ENCODE peak calls at places on chromosomes 13 and 19, in ten cellular contexts. P, U, D, Y, Z, I, N, Q, L and G are unnamed samples.

GRCh38 chr19:31511098-31511497 is 161.9 kb upstream of the TSHZ3 start:
- DNase-seq in Z (no peak), I (no peak), U (no peak), L (no peak), P (no peak), Q (no peak), D (no peak), Y (no peak), N (no peak), G (no peak)

GRCh38 chr19:55537741-55538111 is 793 bp upstream of the SBK2 start:
- DNase-seq in D (no peak), P (no peak), I (no peak), N (peak; percentile 41), Q (no peak), Z (no peak), U (no peak), Y (no peak), L (no peak), G (no peak)

GRCh38 chr19:7658219-7658686 is 10.6 kb upstream of the RETN start:
- DNase-seq in I (no peak), N (no peak), P (no peak), Y (peak; percentile 56), D (no peak), Z (no peak), U (no peak), Q (no peak), L (no peak), G (no peak)

GRCh38 chr19:1567116-1567847 is 843 bp downstream of the MEX3D start:
- DNase-seq in D (no peak), P (peak; percentile 71), N (peak; percentile 24), Y (no peak), I (no peak), Z (no peak), U (no peak), L (no peak), Q (no peak), G (no peak)

GRCh38 chr13:111337206-111337605 is 16.8 kb downstream of the TEX29 start:
- DNase-seq in N (peak; percentile 93), I (no peak), P (peak; percentile 63), L (peak; percentile 50), D (no peak), Z (no peak), U (peak; percentile 73), Y (no peak), Q (no peak), G (no peak)

GRCh38 chr19:11192957-11193939 is 4.1 kb downstream of the KANK2 start:
- DNase-seq in D (no peak), U (no peak), Q (no peak), I (no peak), Z (no peak), L (no peak), P (no peak), Y (no peak), N (no peak), G (no peak)

GRCh38 chr19:30286378-30286777 is 85.8 kb upstream of the ZNF536 start:
- DNase-seq in L (no peak), U (no peak), N (no peak), Y (no peak), Z (no peak), Q (no peak), P (no peak), I (no peak), D (no peak), G (no peak)

GRCh38 chr19:34985249-34986022 is 14.7 kb upstream of the GRAMD1A start:
- DNase-seq in P (no peak), D (no peak), U (no peak), Z (no peak), Y (no peak), N (no peak), I (no peak), L (no peak), Q (no peak), G (no peak)

GRCh38 chr19:53102186-53102585 is 1.0 kb downstream of the ZNF160 start:
- DNase-seq in U (no peak), I (no peak), Y (no peak), N (no peak), L (no peak), Q (no peak), D (no peak), Z (no peak), P (peak; percentile 20), G (no peak)

GRCh38 chr13:106471957-106472543 is 63.4 kb downstream of the EFNB2 start:
- DNase-seq in I (no peak), Y (no peak), D (no peak), L (peak; percentile 62), P (peak; percentile 94), N (peak; percentile 96), U (no peak), Z (peak; percentile 62), Q (no peak), G (no peak)

GRCh38 chr13:112729408-112729807 is 39.6 kb downstream of the ATP11A start:
- DNase-seq in Z (no peak), L (no peak), U (no peak), Y (no peak), Q (no peak), N (peak; percentile 55), D (no peak), I (no peak), P (no peak), G (no peak)

GRCh38 chr19:33476151-33476707 is 45.4 kb downstream of the PEPD start:
- DNase-seq in U (no peak), P (no peak), N (no peak), Z (no peak), Q (no peak), I (no peak), Y (no peak), D (no peak), L (no peak), G (no peak)

GRCh38 chr19:18223860-18224524 is 2.2 kb downstream of the PDE4C start:
- DNase-seq in D (peak; percentile 19), N (peak; percentile 49), P (peak; percentile 64), Q (no peak), U (no peak), L (no peak), I (no peak), Y (peak; percentile 21), Z (no peak), G (no peak)

GRCh38 chr19:15613338-15613737 is 1.7 kb upstream of the CYP4F8 start:
- DNase-seq in P (no peak), D (no peak), Z (no peak), N (no peak), I (no peak), Y (no peak), U (no peak), L (no peak), Q (no peak), G (no peak)

GRCh38 chr19:3604987-3605343 is 1.7 kb downstream of the TBXA2R start:
- DNase-seq in N (no peak), Q (no peak), Y (no peak), P (no peak), D (no peak), Z (no peak), U (no peak), I (no peak), L (no peak), G (no peak)

GRCh38 chr13:46213242-46213641 is 1.5 kb downstream of the LRRC63 start:
- DNase-seq in Y (no peak), L (no peak), Q (no peak), Z (no peak), I (no peak), D (no peak), U (no peak), N (no peak), P (no peak), G (no peak)

GRCh38 chr19:46069841-46070341 is 29.1 kb upstream of the IGFL4 start:
- DNase-seq in D (no peak), Y (no peak), L (peak; percentile 80), Z (no peak), Q (no peak), P (peak; percentile 69), U (no peak), I (no peak), N (peak; percentile 95), G (no peak)

GRCh38 chr13:25978961-25979360 is 72.9 kb downstream of the SHISA2 start:
- DNase-seq in Z (no peak), D (no peak), U (no peak), P (no peak), Q (no peak), Y (no peak), I (no peak), N (no peak), L (no peak), G (no peak)

GRCh38 chr19:48617146-48617937 is 1.6 kb downstream of the RPL18 start:
- DNase-seq in I (no peak), Z (no peak), D (no peak), U (no peak), N (no peak), P (peak; percentile 14), Y (no peak), L (no peak), Q (no peak), G (no peak)

GRCh38 chr19:4390017-4390861 is 10.1 kb downstream of the SH3GL1 start:
- DNase-seq in Q (no peak), P (peak; percentile 53), U (no peak), I (no peak), Y (no peak), N (peak; percentile 54), Z (no peak), L (no peak), D (no peak), G (no peak)

GRCh38 chr13:39133781-39134180 is 95.5 kb downstream of the NHLRC3 start:
- DNase-seq in L (no peak), D (no peak), U (no peak), Q (no peak), I (no peak), P (no peak), Y (no peak), Z (no peak), N (no peak), G (no peak)

GRCh38 chr13:110546933-110547332 is 14.6 kb downstream of the RAB20 start:
- DNase-seq in U (no peak), Q (no peak), I (no peak), Z (no peak), D (no peak), Y (no peak), N (peak; percentile 98), P (peak; percentile 72), L (peak; percentile 73), G (no peak)

GRCh38 chr13:87677334-87678234 is 6.4 kb downstream of the SLITRK5 start:
- DNase-seq in D (no peak), Z (no peak), U (no peak), L (no peak), N (no peak), P (peak; percentile 31), I (no peak), Y (no peak), Q (no peak), G (peak; percentile 31)

GRCh38 chr13:102344410-102344809 is 57.4 kb downstream of the FGF14 start:
- DNase-seq in L (no peak), N (no peak), D (no peak), I (no peak), Z (no peak), Y (no peak), U (no peak), P (no peak), Q (no peak), G (no peak)

GRCh38 chr13:91534996-91535395 is 136.6 kb downstream of the GPC5 start:
- DNase-seq in Q (no peak), I (no peak), D (no peak), Y (no peak), P (no peak), N (no peak), U (no peak), L (no peak), Z (no peak), G (no peak)

GRCh38 chr19:44745386-44745831 is 3.1 kb upstream of the BCL3 start:
- DNase-seq in N (peak; percentile 67), D (no peak), Z (no peak), I (no peak), P (peak; percentile 81), Y (no peak), L (no peak), Q (no peak), U (peak; percentile 74), G (no peak)

GRCh38 chr13:97344250-97345175 is 89.5 kb upstream of the RAP2A start:
- DNase-seq in L (no peak), Z (no peak), I (peak; percentile 8), U (no peak), Q (peak; percentile 11), D (no peak), P (peak; percentile 67), N (peak; percentile 52), Y (peak; percentile 55), G (no peak)

GRCh38 chr19:1794424-1795185 is 17.5 kb downstream of the ATP8B3 start:
- DNase-seq in D (no peak), Y (no peak), U (no peak), P (no peak), N (no peak), Q (no peak), I (no peak), L (no peak), Z (no peak), G (no peak)